ENCODE peak calls at places on chromosomes 16 and 17, in eight cellular contexts. D is psoas muscle, M is substantia nigra, C is AG04450, H is heart right ventricle, O is OCI-LY7, L is brain microvascular endothelial cell, V is cardiac muscle cell. Z is an unnamed sample.

GRCh38 chr16:72763927-72764628 is 283.9 kb downstream of the ZFHX3 start:
- DNase-seq in H (no peak), O (no peak), L (no peak), D (no peak), M (no peak), V (no peak), C (no peak), Z (no peak)

GRCh38 chr17:8255499-8255898 is 6.4 kb downstream of the PFAS start:
- DNase-seq in M (no peak), V (no peak), O (no peak), C (no peak), H (no peak), L (no peak), D (no peak), Z (no peak)

GRCh38 chr17:76585649-76586593 is at the start of gene ST6GALNAC2:
- DNase-seq in O (no peak), V (peak; percentile 84), H (peak; percentile 69), D (peak; percentile 73), C (no peak), M (peak; percentile 18), L (no peak), Z (peak; percentile 82)

GRCh38 chr17:74759941-74760340 is 11.5 kb downstream of the NHERF1 start:
- DNase-seq in V (no peak), C (no peak), L (no peak), O (no peak), H (no peak), D (no peak), M (no peak), Z (no peak)

GRCh38 chr16:289395-289997 is 6.5 kb downstream of the PDIA2 start:
- DNase-seq in D (no peak), C (no peak), M (no peak), H (no peak), O (no peak), V (no peak), L (no peak), Z (no peak)

GRCh38 chr17:82952019-82952418 is 112.2 kb upstream of the ZNF750 start:
- DNase-seq in M (no peak), O (no peak), D (peak; percentile 5), H (no peak), V (no peak), C (no peak), L (no peak), Z (peak; percentile 42)

GRCh38 chr16:27321013-27321960 is 7.5 kb downstream of the IL4R start:
- DNase-seq in D (no peak), H (no peak), C (no peak), O (no peak), V (no peak), M (no peak), L (no peak), Z (peak; percentile 16)

GRCh38 chr16:22232277-22233049 is 26.4 kb downstream of the EEF2K start:
- DNase-seq in M (no peak), D (no peak), H (no peak), L (peak; percentile 42), O (no peak), C (no peak), V (no peak), Z (no peak)

GRCh38 chr17:65886240-65886639 is 305.7 kb downstream of the CEP112 start:
- DNase-seq in H (no peak), D (no peak), O (no peak), V (no peak), M (no peak), C (no peak), L (no peak), Z (no peak)

GRCh38 chr17:77319211-77320031 is 178.7 kb downstream of the SEC14L1 start:
- DNase-seq in D (peak; percentile 91), O (peak; percentile 57), C (no peak), V (no peak), M (no peak), L (peak; percentile 79), H (peak; percentile 76), Z (peak; percentile 94)

DNA sequence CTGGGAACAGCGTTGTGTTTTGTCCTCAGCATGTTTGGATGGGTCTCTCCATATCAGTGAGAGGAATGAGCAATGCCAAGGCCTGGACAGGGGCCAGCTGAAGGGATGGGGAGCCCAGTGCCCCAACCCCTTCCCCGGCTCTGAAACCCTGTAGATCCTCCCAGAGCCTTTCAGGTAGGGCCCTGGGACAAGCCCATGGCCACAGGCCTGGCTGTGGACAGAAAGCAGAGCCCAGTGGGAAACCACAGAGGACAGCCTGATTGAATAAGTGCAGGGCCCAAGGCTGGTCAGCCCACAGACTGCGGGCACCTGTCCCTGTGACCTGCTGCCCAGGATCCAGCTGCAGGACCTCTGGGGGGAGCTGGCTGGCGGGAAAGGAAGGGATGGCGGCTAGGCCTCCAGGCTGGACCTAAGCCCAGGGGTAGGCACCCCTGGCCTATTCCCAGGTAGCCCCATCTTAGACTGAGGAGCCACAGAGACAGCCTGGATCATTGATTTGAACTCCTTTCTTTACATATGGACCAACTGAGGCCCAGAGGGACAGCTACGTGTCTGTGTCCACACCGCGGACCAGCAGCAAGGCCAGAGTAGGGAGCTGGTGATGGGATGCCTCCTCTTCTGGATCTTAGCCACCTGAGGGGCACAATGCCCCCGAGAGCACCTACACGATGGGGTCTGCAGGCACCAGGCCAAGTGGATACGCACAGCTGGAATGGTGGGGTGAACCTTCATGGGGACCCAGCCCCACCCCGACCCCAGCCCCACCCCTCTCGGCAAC is 1.3 kb downstream of the CCDC102A start:
- DNase-seq in M (no peak), C (no peak), L (no peak), D (no peak), H (no peak), V (no peak), O (no peak), Z (no peak)
- H3K27ac ChIP-seq in M (no peak overlapping the region), C (no peak overlapping the region), L (no peak overlapping the region), D (peak overlapping the region; percentile 51), H (peak overlapping the region; percentile 90), V (peak overlapping the region; percentile 42), O (peak overlapping the region; percentile 44), Z (no peak overlapping the region)

GRCh38 chr16:89163297-89163696 is 8.3 kb upstream of the CDH15 start:
- DNase-seq in H (no peak), V (no peak), M (no peak), O (no peak), L (no peak), C (no peak), D (no peak), Z (no peak)

GRCh38 chr16:89162314-89162713 is 9.2 kb upstream of the CDH15 start:
- DNase-seq in D (no peak), V (no peak), O (no peak), H (no peak), L (no peak), C (no peak), M (no peak), Z (no peak)

GRCh38 chr16:89164847-89165684 is 6.5 kb upstream of the CDH15 start:
- DNase-seq in O (no peak), M (no peak), H (no peak), V (no peak), L (no peak), C (no peak), D (no peak), Z (no peak)

GRCh38 chr16:89166696-89167424 is 4.7 kb upstream of the CDH15 start:
- DNase-seq in C (no peak), H (no peak), D (no peak), V (no peak), O (no peak), L (no peak), M (no peak), Z (no peak)

GRCh38 chr16:89164436-89164835 is 7.1 kb upstream of the CDH15 start:
- DNase-seq in O (no peak), D (no peak), H (no peak), C (no peak), V (no peak), M (no peak), L (no peak), Z (no peak)
- H3K27ac ChIP-seq in O (no peak overlapping the region), D (no peak overlapping the region), H (no peak overlapping the region), C (no peak overlapping the region), V (no peak overlapping the region), M (no peak overlapping the region), L (no peak overlapping the region), Z (no peak overlapping the region)

DNA sequence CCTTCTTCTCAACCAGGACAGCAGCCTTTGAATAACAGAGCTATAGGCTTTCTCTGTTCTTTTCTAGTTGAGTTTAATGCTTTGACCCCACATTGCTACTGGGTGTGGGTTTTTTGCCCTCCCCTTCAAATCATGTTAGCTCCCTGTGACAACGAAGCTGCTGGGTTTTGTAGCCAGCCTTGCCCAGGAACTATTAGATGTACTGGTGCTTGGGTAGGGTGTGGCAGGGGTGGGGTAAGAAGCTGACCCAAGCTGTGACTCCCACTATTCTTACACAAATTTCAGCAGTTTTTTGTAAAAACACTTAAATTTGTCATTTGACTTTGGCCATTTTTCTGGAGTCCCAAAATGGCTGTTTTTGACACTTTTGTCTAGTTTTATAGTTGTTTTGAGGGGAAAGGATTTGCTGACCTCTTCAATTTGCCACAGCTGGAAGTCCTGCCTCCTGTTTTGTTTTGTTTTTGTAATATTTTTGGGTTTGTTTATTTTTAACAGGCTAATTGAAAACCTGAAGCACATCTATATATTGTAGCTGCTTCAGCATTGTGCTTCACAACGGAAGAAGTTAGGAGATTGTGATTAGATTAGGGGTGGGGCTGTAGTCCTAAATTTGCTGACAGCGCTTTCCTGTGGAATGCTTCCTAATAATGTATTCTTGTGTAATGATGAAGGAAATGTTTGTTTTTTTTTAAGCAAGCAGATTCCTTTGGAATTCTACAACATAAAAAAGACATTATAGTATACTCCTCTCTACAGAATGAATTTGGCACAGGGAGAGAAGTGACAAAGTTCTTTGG is 69.9 kb downstream of the NLK start:
- DNase-seq in M (no peak), V (no peak), C (no peak), L (peak; percentile 1), O (no peak), D (no peak), H (no peak), Z (no peak)
- H3K27ac ChIP-seq in M (no peak overlapping the region), V (no peak overlapping the region), C (no peak overlapping the region), L (no peak overlapping the region), O (no peak overlapping the region), D (no peak overlapping the region), H (peak overlapping the region; percentile 61), Z (no peak overlapping the region)

GRCh38 chr17:81091774-81092517 is 57.0 kb downstream of the BAIAP2 start:
- DNase-seq in H (no peak), M (no peak), O (no peak), V (no peak), D (no peak), L (no peak), C (no peak), Z (no peak)

GRCh38 chr17:81093576-81094223 is 58.7 kb downstream of the BAIAP2 start:
- DNase-seq in O (no peak), H (no peak), M (no peak), C (no peak), L (no peak), V (no peak), D (no peak), Z (no peak)

GRCh38 chr17:81092518-81093095 is 57.7 kb downstream of the BAIAP2 start:
- DNase-seq in H (no peak), D (no peak), V (no peak), M (no peak), L (no peak), C (no peak), O (no peak), Z (no peak)

GRCh38 chr17:81091134-81091530 is 56.2 kb downstream of the BAIAP2 start:
- DNase-seq in H (no peak), C (no peak), M (no peak), D (no peak), L (no peak), V (no peak), O (no peak), Z (no peak)

GRCh38 chr17:81090361-81091133 is 55.6 kb downstream of the BAIAP2 start:
- DNase-seq in D (peak; percentile 61), L (no peak), C (no peak), M (no peak), O (peak; percentile 50), H (peak; percentile 71), V (no peak), Z (peak; percentile 82)
- H3K27ac ChIP-seq in D (no peak overlapping the region), L (no peak overlapping the region), C (no peak overlapping the region), M (no peak overlapping the region), O (no peak overlapping the region), H (peak overlapping the region; percentile 10), V (no peak overlapping the region), Z (no peak overlapping the region)

Z was measured in aorta.